ENCODE peak calls at places on chromosomes 12 and 14, in four cellular contexts. V is left ventricle myocardium inferior, E is AG10803, R is non-pigmented ciliary epithelial cell. Y is an unnamed sample.

GRCh38 chr14:83483063-83483462 is 1949.4 kb upstream of the SEL1L start:
- DNase-seq in R (peak), V (no peak), E (no peak), Y (no peak)

GRCh38 chr14:24430143-24430681 is 458 bp downstream of the KHNYN start:
- DNase-seq in E (peak), R (peak), V (peak), Y (peak)

GRCh38 chr14:20327005-20327869 is 5.8 kb downstream of the CCNB1IP1 start:
- DNase-seq in E (peak), V (no peak), R (no peak), Y (no peak)

GRCh38 chr12:121198949-121199348 is 11.0 kb upstream of the P2RX4 start:
- DNase-seq in R (no peak), E (no peak), V (no peak), Y (no peak)

GRCh38 chr12:109098142-109098652 is 800 bp downstream of the UNG start:
- DNase-seq in E (peak), R (no peak), V (no peak), Y (peak)

GRCh38 chr14:51188566-51189185 is 51.4 kb upstream of the TMX1 start:
- DNase-seq in E (peak), V (no peak), R (no peak), Y (no peak)

GRCh38 chr12:76535170-76535569 is 24.4 kb downstream of the OSBPL8 start:
- DNase-seq in E (no peak), V (no peak), R (no peak), Y (no peak)

GRCh38 chr12:102197789-102198188 is at the start of gene PMCH:
- DNase-seq in R (peak), V (no peak), E (no peak), Y (no peak)

GRCh38 chr14:34710744-34711143 is 3.6 kb downstream of the CFL2 start:
- DNase-seq in V (no peak), E (peak), R (no peak), Y (no peak)

GRCh38 chr12:118058881-118059644 is 1.9 kb downstream of the WSB2 start:
- DNase-seq in E (peak), R (no peak), V (no peak), Y (no peak)

GRCh38 chr14:37709419-37710195 is 114.2 kb downstream of the TTC6 start:
- DNase-seq in R (no peak), V (no peak), E (peak), Y (no peak)

GRCh38 chr12:88578821-88579518 is 1.3 kb downstream of the KITLG start:
- DNase-seq in E (no peak), V (no peak), R (no peak), Y (no peak)

GRCh38 chr12:65854629-65855028 is 30.3 kb downstream of the HMGA2 start:
- DNase-seq in R (no peak), V (no peak), E (peak), Y (no peak)

GRCh38 chr14:89330236-89331002 is 86.6 kb downstream of the FOXN3 start:
- DNase-seq in E (peak), V (peak), R (peak), Y (no peak)

GRCh38 chr14:64518229-64518628 is 13.7 kb downstream of the ZBTB1 start:
- DNase-seq in V (no peak), R (no peak), E (no peak), Y (no peak)

GRCh38 chr14:73829526-73830431 is 21.9 kb upstream of the PTGR2 start:
- DNase-seq in V (no peak), R (no peak), E (peak), Y (peak)

GRCh38 chr12:108772247-108772646 is 40.9 kb upstream of the CORO1C start:
- DNase-seq in R (no peak), E (no peak), V (peak), Y (no peak)

GRCh38 chr14:21070610-21071224 is 613 bp downstream of the ARHGEF40 start:
- DNase-seq in E (peak), R (no peak), V (peak), Y (peak)

GRCh38 chr12:93183940-93184663 is 193.6 kb upstream of the NUDT4 start:
- DNase-seq in E (peak), V (peak), R (no peak), Y (no peak)

GRCh38 chr14:72894623-72895378 is 900 bp upstream of the DPF3 start:
- DNase-seq in V (peak), E (no peak), R (no peak), Y (no peak)

GRCh38 chr12:113440336-113440735 is 18.2 kb downstream of the SDSL start:
- DNase-seq in R (no peak), E (no peak), V (no peak), Y (peak)

GRCh38 chr14:61569783-61570182 is 125.5 kb upstream of the HIF1A start:
- DNase-seq in E (peak), R (no peak), V (peak), Y (no peak)

GRCh38 chr12:66107451-66107915 is 23.1 kb downstream of the LLPH start:
- DNase-seq in E (peak), R (peak), V (no peak), Y (no peak)

GRCh38 chr12:56198836-56199235 is 9.6 kb upstream of the SMARCC2 start:
- DNase-seq in E (peak), R (no peak), V (no peak), Y (no peak)

GRCh38 chr12:113185180-113186032 is at the start of the genes DDX54 and RITA1:
- DNase-seq in E (peak), V (peak), R (no peak), Y (no peak)

GRCh38 chr12:107225626-107226025 is 132.3 kb upstream of the CRY1 start:
- DNase-seq in V (no peak), E (peak), R (no peak), Y (no peak)

GRCh38 chr14:27315477-27315876 is 717.6 kb upstream of the NOVA1 start:
- DNase-seq in V (no peak), R (no peak), E (no peak), Y (no peak)

GRCh38 chr14:32731249-32731648 is 207.4 kb upstream of the NPAS3 start:
- DNase-seq in R (no peak), E (no peak), V (no peak), Y (no peak)

GRCh38 chr12:124497658-124498057 is 69.8 kb downstream of the NCOR2 start:
- DNase-seq in R (no peak), V (peak), E (peak), Y (no peak)

GRCh38 chr14:91897121-91897701 is 29.9 kb upstream of the TC2N start:
- DNase-seq in R (no peak), E (peak), V (peak), Y (no peak)

GRCh38 chr14:67487937-67488893 is at the start of gene TMEM229B:
- DNase-seq in R (no peak), V (no peak), E (no peak), Y (no peak)

GRCh38 chr12:27431185-27431584 is 15.4 kb upstream of the SMCO2 start:
- DNase-seq in R (no peak), V (no peak), E (peak), Y (no peak)

GRCh38 chr12:131287938-131288797 is 334.5 kb downstream of the ADGRD1 start:
- DNase-seq in V (no peak), E (no peak), R (no peak), Y (peak)

GRCh38 chr12:68871396-68871795 is 61.6 kb downstream of the CPM start:
- DNase-seq in R (no peak), V (no peak), E (no peak), Y (no peak)

GRCh38 chr14:57371013-57371412 is 19.4 kb upstream of the NAA30 start:
- DNase-seq in R (no peak), E (no peak), V (no peak), Y (no peak)

GRCh38 chr12:116924558-116925453 is 14.1 kb downstream of the FBXW8 start:
- DNase-seq in R (peak), V (no peak), E (peak), Y (no peak)

Y was measured in chondrocyte.